ENCODE peak calls at places on chromosomes 13 and 19, in six cellular contexts. One of them, this sample, is unnamed.
A peak's percentile ranks its signal among the peaks of the same experiment; 100 is the strongest.

GRCh38 chr19:22783651-22784050 is 300 bp downstream of the ZNF99 start:
- DNase-seq in left ventricle myocardium inferior: no peak
- DNase-seq in GM06990: no peak
- DNase-seq in PC-9: no peak
- DNase-seq in AG09319: no peak
- DNase-seq in pancreas: no peak
- DNase-seq in this sample: no peak

GRCh38 chr13:45367358-45367757 is 26.4 kb upstream of the TPT1 start:
- DNase-seq in AG09319: peak; percentile 60
- DNase-seq in GM06990: peak; percentile 65
- DNase-seq in left ventricle myocardium inferior: peak; percentile 28
- DNase-seq in pancreas: no peak
- DNase-seq in PC-9: peak; percentile 93
- DNase-seq in this sample: peak; percentile 87

GRCh38 chr13:58687130-58687529 is 1055.6 kb downstream of the PCDH17 start:
- DNase-seq in GM06990: no peak
- DNase-seq in PC-9: no peak
- DNase-seq in pancreas: no peak
- DNase-seq in left ventricle myocardium inferior: no peak
- DNase-seq in AG09319: no peak
- DNase-seq in this sample: no peak

GRCh38 chr13:98485561-98485960 is 91.3 kb downstream of the STK24 start:
- DNase-seq in pancreas: no peak
- DNase-seq in AG09319: no peak
- DNase-seq in GM06990: no peak
- DNase-seq in PC-9: no peak
- DNase-seq in left ventricle myocardium inferior: no peak
- DNase-seq in this sample: no peak

GRCh38 chr19:31430381-31430780 is 81.1 kb upstream of the TSHZ3 start:
- DNase-seq in AG09319: no peak
- DNase-seq in pancreas: no peak
- DNase-seq in PC-9: no peak
- DNase-seq in GM06990: no peak
- DNase-seq in left ventricle myocardium inferior: no peak
- DNase-seq in this sample: no peak

GRCh38 chr13:20873348-20873747 is 29.2 kb downstream of the XPO4 start:
- DNase-seq in pancreas: no peak
- DNase-seq in AG09319: no peak
- DNase-seq in PC-9: no peak
- DNase-seq in GM06990: no peak
- DNase-seq in left ventricle myocardium inferior: no peak
- DNase-seq in this sample: no peak

GRCh38 chr13:20001351-20001750 is 42.8 kb downstream of the ZMYM2 start:
- DNase-seq in AG09319: no peak
- DNase-seq in left ventricle myocardium inferior: no peak
- DNase-seq in pancreas: no peak
- DNase-seq in PC-9: no peak
- DNase-seq in GM06990: no peak
- DNase-seq in this sample: no peak

GRCh38 chr13:114143806-114144605 is 11.6 kb upstream of the RASA3 start:
- DNase-seq in GM06990: peak; percentile 54
- DNase-seq in PC-9: no peak
- DNase-seq in pancreas: peak; percentile 65
- DNase-seq in AG09319: no peak
- DNase-seq in left ventricle myocardium inferior: no peak
- DNase-seq in this sample: peak; percentile 60

GRCh38 chr13:72726721-72727416 is 560 bp downstream of the MZT1 start:
- DNase-seq in AG09319: no peak
- DNase-seq in pancreas: peak; percentile 43
- DNase-seq in left ventricle myocardium inferior: peak; percentile 42
- DNase-seq in GM06990: no peak
- DNase-seq in PC-9: peak; percentile 23
- DNase-seq in this sample: peak; percentile 21

GRCh38 chr19:48715276-48715675 is 4.2 kb downstream of the MAMSTR start:
- DNase-seq in GM06990: no peak
- DNase-seq in left ventricle myocardium inferior: no peak
- DNase-seq in PC-9: no peak
- DNase-seq in pancreas: peak; percentile 63
- DNase-seq in AG09319: no peak
- DNase-seq in this sample: no peak

GRCh38 chr19:13430790-13431582 is 75.3 kb downstream of the CACNA1A start:
- DNase-seq in left ventricle myocardium inferior: peak; percentile 20
- DNase-seq in PC-9: peak; percentile 35
- DNase-seq in GM06990: peak; percentile 22
- DNase-seq in pancreas: peak; percentile 36
- DNase-seq in AG09319: peak; percentile 11
- DNase-seq in this sample: peak; percentile 58
- TF ChIP-seq CTCF in left ventricle myocardium inferior: peak; percentile 67
- TF ChIP-seq CTCF in PC-9: peak; percentile 81
- TF ChIP-seq CTCF in GM06990: peak; percentile 88
- TF ChIP-seq CTCF in pancreas: peak; percentile 27
- TF ChIP-seq CTCF in AG09319: peak; percentile 88
- TF ChIP-seq CTCF in this sample: peak; percentile 80

GRCh38 chr13:24247016-24247415 is 62.4 kb upstream of the C1QTNF9 start:
- DNase-seq in AG09319: no peak
- DNase-seq in PC-9: no peak
- DNase-seq in left ventricle myocardium inferior: no peak
- DNase-seq in pancreas: no peak
- DNase-seq in GM06990: no peak
- DNase-seq in this sample: no peak

GRCh38 chr13:24243311-24243710 is 66.1 kb upstream of the C1QTNF9 start:
- DNase-seq in left ventricle myocardium inferior: no peak
- DNase-seq in GM06990: no peak
- DNase-seq in pancreas: no peak
- DNase-seq in AG09319: no peak
- DNase-seq in PC-9: no peak
- DNase-seq in this sample: no peak

GRCh38 chr13:24249586-24249985 is 59.8 kb upstream of the C1QTNF9 start:
- DNase-seq in GM06990: no peak
- DNase-seq in PC-9: no peak
- DNase-seq in AG09319: no peak
- DNase-seq in left ventricle myocardium inferior: no peak
- DNase-seq in pancreas: no peak
- DNase-seq in this sample: no peak

GRCh38 chr13:24241336-24241735 is 68.0 kb upstream of the C1QTNF9 start:
- DNase-seq in AG09319: no peak
- DNase-seq in pancreas: no peak
- DNase-seq in GM06990: no peak
- DNase-seq in left ventricle myocardium inferior: no peak
- DNase-seq in PC-9: no peak
- DNase-seq in this sample: no peak

DNA sequence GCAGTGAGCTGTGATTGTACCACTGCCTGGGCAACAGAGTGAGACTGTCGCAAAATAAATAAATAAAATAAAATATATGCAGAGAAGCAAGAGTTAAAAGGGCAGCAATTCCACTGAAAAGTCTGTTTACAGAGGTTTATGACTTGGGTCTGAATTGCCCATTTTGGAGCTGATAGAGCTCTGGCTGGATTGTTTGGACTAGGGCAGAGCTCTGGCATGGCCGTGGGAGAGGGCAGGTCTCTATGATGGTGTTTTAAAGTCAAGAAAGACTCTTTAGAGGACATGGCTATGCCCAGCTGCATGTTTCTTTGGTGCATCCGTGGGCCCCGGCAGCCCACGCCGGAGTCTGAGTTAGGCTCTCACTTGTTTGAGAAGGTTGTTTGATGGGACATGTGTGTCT is 64.6 kb upstream of the C1QTNF9 start:
- DNase-seq in left ventricle myocardium inferior: no peak
- DNase-seq in AG09319: no peak
- DNase-seq in PC-9: no peak
- DNase-seq in GM06990: no peak
- DNase-seq in pancreas: no peak
- DNase-seq in this sample: no peak
- TF ChIP-seq CTCF in left ventricle myocardium inferior: no peak
- TF ChIP-seq CTCF in AG09319: no peak
- TF ChIP-seq CTCF in PC-9: no peak
- TF ChIP-seq CTCF in GM06990: no peak
- TF ChIP-seq CTCF in pancreas: no peak
- TF ChIP-seq CTCF in this sample: no peak

GRCh38 chr19:32469796-32470195 is 64.2 kb downstream of the DPY19L3 start:
- DNase-seq in PC-9: no peak
- DNase-seq in pancreas: no peak
- DNase-seq in GM06990: no peak
- DNase-seq in left ventricle myocardium inferior: no peak
- DNase-seq in AG09319: no peak
- DNase-seq in this sample: no peak

GRCh38 chr19:32460476-32460875 is 54.9 kb downstream of the DPY19L3 start:
- DNase-seq in pancreas: no peak
- DNase-seq in PC-9: no peak
- DNase-seq in GM06990: no peak
- DNase-seq in left ventricle myocardium inferior: no peak
- DNase-seq in AG09319: no peak
- DNase-seq in this sample: no peak

GRCh38 chr19:32459199-32459865 is 53.8 kb downstream of the DPY19L3 start:
- DNase-seq in left ventricle myocardium inferior: no peak
- DNase-seq in AG09319: no peak
- DNase-seq in GM06990: no peak
- DNase-seq in PC-9: no peak
- DNase-seq in pancreas: no peak
- DNase-seq in this sample: no peak

GRCh38 chr19:32465176-32465575 is 59.6 kb downstream of the DPY19L3 start:
- DNase-seq in AG09319: no peak
- DNase-seq in pancreas: no peak
- DNase-seq in PC-9: no peak
- DNase-seq in left ventricle myocardium inferior: no peak
- DNase-seq in GM06990: no peak
- DNase-seq in this sample: no peak

DNA sequence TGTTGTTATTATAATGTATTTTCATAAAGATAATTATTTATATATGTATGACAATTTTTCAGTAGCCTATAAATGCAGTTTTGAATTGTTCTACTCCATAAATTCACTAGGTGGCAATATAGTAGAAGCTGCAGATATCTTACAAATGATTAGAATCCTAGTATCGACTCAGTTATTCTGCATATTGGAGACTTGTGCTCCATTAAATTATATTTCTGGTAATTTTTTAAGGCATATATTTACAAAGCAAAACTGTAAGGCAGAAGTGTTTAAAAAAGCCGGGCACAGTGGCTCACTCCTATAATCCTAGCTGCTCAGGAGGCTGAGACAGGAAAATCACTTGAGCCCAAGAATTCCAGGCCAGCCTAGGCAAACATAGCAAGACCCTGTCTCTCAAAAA is 58.7 kb downstream of the DPY19L3 start:
- DNase-seq in pancreas: no peak
- DNase-seq in left ventricle myocardium inferior: no peak
- DNase-seq in PC-9: no peak
- DNase-seq in GM06990: no peak
- DNase-seq in AG09319: no peak
- DNase-seq in this sample: no peak
- TF ChIP-seq CTCF in pancreas: no peak
- TF ChIP-seq CTCF in left ventricle myocardium inferior: peak; percentile 36
- TF ChIP-seq CTCF in PC-9: peak; percentile 67
- TF ChIP-seq CTCF in GM06990: peak; percentile 27
- TF ChIP-seq CTCF in AG09319: peak; percentile 28
- TF ChIP-seq CTCF in this sample: no peak

GRCh38 chr19:29697523-29698261 is 17.4 kb downstream of the C19orf12 start:
- DNase-seq in left ventricle myocardium inferior: no peak
- DNase-seq in pancreas: no peak
- DNase-seq in AG09319: no peak
- DNase-seq in PC-9: no peak
- DNase-seq in GM06990: no peak
- DNase-seq in this sample: no peak

GRCh38 chr19:29696045-29696682 is 18.9 kb downstream of the C19orf12 start:
- DNase-seq in left ventricle myocardium inferior: no peak
- DNase-seq in GM06990: no peak
- DNase-seq in PC-9: no peak
- DNase-seq in pancreas: no peak
- DNase-seq in AG09319: no peak
- DNase-seq in this sample: no peak

GRCh38 chr19:29690842-29691241 is 24.2 kb downstream of the C19orf12 start:
- DNase-seq in pancreas: no peak
- DNase-seq in left ventricle myocardium inferior: no peak
- DNase-seq in GM06990: no peak
- DNase-seq in AG09319: no peak
- DNase-seq in PC-9: peak; percentile 40
- DNase-seq in this sample: no peak

GRCh38 chr19:29694166-29694565 is 20.9 kb downstream of the C19orf12 start:
- DNase-seq in AG09319: no peak
- DNase-seq in PC-9: no peak
- DNase-seq in GM06990: no peak
- DNase-seq in pancreas: no peak
- DNase-seq in left ventricle myocardium inferior: no peak
- DNase-seq in this sample: no peak

GRCh38 chr19:29694669-29695627 is 20.1 kb downstream of the C19orf12 start:
- DNase-seq in left ventricle myocardium inferior: peak; percentile 82
- DNase-seq in AG09319: peak; percentile 50
- DNase-seq in PC-9: peak; percentile 47
- DNase-seq in GM06990: peak; percentile 63
- DNase-seq in pancreas: peak; percentile 80
- DNase-seq in this sample: peak; percentile 83
- TF ChIP-seq CTCF in left ventricle myocardium inferior: peak; percentile 93
- TF ChIP-seq CTCF in AG09319: peak; percentile 94
- TF ChIP-seq CTCF in PC-9: peak; percentile 79
- TF ChIP-seq CTCF in GM06990: peak; percentile 94
- TF ChIP-seq CTCF in pancreas: peak; percentile 87
- TF ChIP-seq CTCF in this sample: peak; percentile 93

DNA sequence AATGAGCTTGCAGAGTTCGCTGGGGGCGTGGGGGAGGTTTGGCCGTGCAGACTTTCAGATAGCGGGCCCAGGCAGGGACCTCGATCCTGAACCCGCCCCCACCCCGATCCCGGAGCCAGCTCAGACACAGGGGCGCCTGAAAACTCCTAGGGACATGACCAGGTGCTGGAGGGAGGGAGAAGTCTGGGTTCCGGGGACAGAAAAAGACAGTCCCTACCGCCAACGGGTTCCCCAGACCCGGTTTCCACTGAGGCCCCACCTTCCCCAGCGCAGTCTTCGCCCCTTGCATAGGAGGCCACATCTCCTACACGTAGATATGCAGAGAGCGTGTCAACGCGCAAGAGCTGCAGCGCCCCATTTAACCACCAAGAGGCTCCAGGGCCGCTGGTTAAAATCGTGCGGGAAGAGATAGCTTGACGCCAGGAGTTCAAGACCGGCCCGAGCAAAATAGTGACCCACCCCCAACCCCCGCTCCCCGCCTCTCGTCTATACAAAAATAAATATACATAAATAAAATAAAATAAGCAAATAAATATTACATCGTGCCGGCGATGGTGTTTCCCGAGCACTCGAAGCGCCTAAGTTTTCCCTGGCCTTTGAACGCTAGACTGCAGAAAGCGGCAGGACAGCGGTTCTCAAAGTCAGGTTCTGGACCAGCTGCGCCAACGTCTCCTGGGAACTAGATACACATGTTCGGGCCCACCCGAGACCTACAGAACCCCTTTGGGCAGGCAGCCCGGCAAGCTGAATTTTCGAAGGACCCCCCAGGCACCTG is 8.3 kb downstream of the CCDC8 start:
- DNase-seq in left ventricle myocardium inferior: no peak
- DNase-seq in AG09319: no peak
- DNase-seq in pancreas: peak; percentile 42
- DNase-seq in PC-9: no peak
- DNase-seq in GM06990: no peak
- DNase-seq in this sample: no peak
- TF ChIP-seq CTCF in left ventricle myocardium inferior: peak; percentile 26
- TF ChIP-seq CTCF in AG09319: no peak
- TF ChIP-seq CTCF in pancreas: no peak
- TF ChIP-seq CTCF in PC-9: no peak
- TF ChIP-seq CTCF in GM06990: no peak
- TF ChIP-seq CTCF in this sample: no peak